ENCODE peak calls at places on chromosome 1, in eight cellular contexts. H is posterior vena cava; L is aorta; V is T-cell; I is stimulated activated CD4-positive, alpha-beta T cell treated with anti-CD3 and anti-CD28 coated beads, Interleukin-1b, Interleukin-23, amount 100 ng/mL, for 1 hour; W is IMR-90; C is activated CD8-positive, alpha-beta memory T cell treated with anti-CD3 and anti-CD28 coated beads, Interleukin-2, amount 50 U/mL, for 48 hours; E is HuH-7.5. D is an unnamed sample.

GRCh38 chr1:160747717-160748116 is 8.7 kb downstream of the SLAMF7 start:
- DNase-seq in H (no peak), L (no peak), V (no peak), I (no peak), W (no peak), C (no peak), E (no peak), D (no peak)

GRCh38 chr1:222105393-222105737 is 363.5 kb upstream of the DUSP10 start:
- DNase-seq in H (no peak), L (no peak), V (no peak), I (no peak), W (no peak), C (no peak), E (no peak), D (no peak)

GRCh38 chr1:204218552-204218951 is 4.8 kb upstream of the GOLT1A start:
- DNase-seq in H (no peak), L (no peak), V (no peak), I (no peak), W (no peak), C (no peak), E (no peak), D (no peak)

GRCh38 chr1:116571215-116571919 is 541 bp upstream of the CD58 start:
- DNase-seq in H (no peak), L (no peak), V (no peak), I (no peak), W (no peak), C (no peak), E (no peak), D (no peak)

GRCh38 chr1:208387908-208388756 is 143.9 kb upstream of the PLXNA2 start:
- DNase-seq in H (no peak), L (no peak), V (no peak), I (no peak), W (no peak), C (no peak), E (no peak), D (no peak)

GRCh38 chr1:67735806-67736627 is 51.0 kb downstream of the GADD45A start:
- DNase-seq in H (peak; percentile 93), L (peak; percentile 79), V (peak; percentile 22), I (no peak), W (peak; percentile 96), C (peak; percentile 59), E (no peak), D (no peak)

GRCh38 chr1:205480349-205481278 is 23.9 kb upstream of the CDK18 start:
- DNase-seq in H (no peak), L (no peak), V (peak; percentile 36), I (no peak), W (no peak), C (peak; percentile 79), E (no peak), D (peak; percentile 49)

GRCh38 chr1:154736840-154737239 is 128.9 kb upstream of the ADAR start:
- DNase-seq in H (peak; percentile 63), L (no peak), V (no peak), I (no peak), W (peak; percentile 80), C (no peak), E (no peak), D (no peak)

GRCh38 chr1:35187816-35188342 is 5.1 kb downstream of the SFPQ start:
- DNase-seq in H (no peak), L (no peak), V (no peak), I (no peak), W (no peak), C (no peak), E (no peak), D (no peak)

GRCh38 chr1:199512037-199512710 is 515.3 kb upstream of the NR5A2 start:
- DNase-seq in H (no peak), L (no peak), V (no peak), I (no peak), W (no peak), C (no peak), E (no peak), D (no peak)

GRCh38 chr1:241323510-241323909 is 33.5 kb downstream of the RGS7 start:
- DNase-seq in H (no peak), L (no peak), V (no peak), I (no peak), W (peak; percentile 30), C (no peak), E (peak; percentile 18), D (no peak)